ENCODE peak calls at places on chromosomes 7 and 10, in eight cellular contexts. T is osteoblast, M is NAMALWA, X is GM12891, C is fibroblast of mammary gland, V is left cardiac atrium, F is Right ventricle myocardium inferior, Y is midbrain. E is an unnamed sample.

GRCh38 chr10:5553400-5554170 is 28.8 kb downstream of the CALML3 start:
- DNase-seq in T (peak; percentile 38), C (no peak), Y (no peak), M (no peak), F (no peak), X (no peak), V (peak; percentile 14), E (no peak)

GRCh38 chr7:100745184-100745583 is 11.8 kb downstream of the ZAN start:
- DNase-seq in F (no peak), X (no peak), M (no peak), V (peak; percentile 66), T (peak; percentile 62), Y (peak; percentile 50), C (peak; percentile 64), E (no peak)

GRCh38 chr10:17001297-17001744 is 128.3 kb downstream of the CUBN start:
- DNase-seq in F (peak; percentile 76), M (peak; percentile 17), Y (no peak), V (peak; percentile 57), X (no peak), C (peak; percentile 79), T (no peak), E (no peak)

GRCh38 chr10:111077715-111078504 is 1.1 kb downstream of the ADRA2A start:
- DNase-seq in V (peak; percentile 42), Y (no peak), F (no peak), X (no peak), M (no peak), C (no peak), T (peak; percentile 88), E (no peak)

GRCh38 chr10:34751272-34751671 is 63.8 kb downstream of the PARD3 start:
- DNase-seq in C (no peak), V (no peak), M (no peak), X (no peak), F (no peak), T (no peak), Y (no peak), E (no peak)

GRCh38 chr10:89470628-89471027 is 56.3 kb downstream of the IFIT5 start:
- DNase-seq in M (no peak), T (no peak), X (no peak), V (no peak), F (no peak), Y (no peak), C (no peak), E (no peak)

GRCh38 chr7:102433319-102434038 is at the start of gene ORAI2:
- DNase-seq in X (peak; percentile 83), F (peak; percentile 93), Y (peak; percentile 85), V (peak; percentile 88), M (peak; percentile 89), T (peak; percentile 99), C (peak; percentile 43), E (no peak)

GRCh38 chr10:14758994-14759664 is 15.6 kb downstream of the FAM107B start:
- DNase-seq in C (no peak), V (no peak), X (no peak), M (peak; percentile 74), Y (no peak), F (no peak), T (peak; percentile 19), E (no peak)

GRCh38 chr7:105173586-105173985 is 159.6 kb downstream of the KMT2E start:
- DNase-seq in Y (no peak), T (no peak), C (no peak), X (no peak), M (no peak), F (no peak), V (no peak), E (no peak)

GRCh38 chr7:91519241-91520200 is 255.3 kb downstream of the FZD1 start:
- DNase-seq in V (no peak), C (peak; percentile 62), F (no peak), M (no peak), T (peak; percentile 46), Y (no peak), X (no peak), E (no peak)

GRCh38 chr10:71995880-71996597 is 31.8 kb downstream of the CHST3 start:
- DNase-seq in X (no peak), T (peak; percentile 92), C (no peak), Y (no peak), F (peak; percentile 11), M (no peak), V (no peak), E (no peak)

GRCh38 chr10:124259139-124259825 is 159.4 kb downstream of the OAT start:
- DNase-seq in M (peak; percentile 69), Y (no peak), F (no peak), C (no peak), T (peak; percentile 36), V (no peak), X (no peak), E (no peak)

GRCh38 chr10:104925232-104925851 is 284.3 kb downstream of the SORCS3 start:
- DNase-seq in F (no peak), V (peak; percentile 24), M (peak; percentile 64), X (no peak), C (peak; percentile 45), T (no peak), Y (peak; percentile 47), E (peak; percentile 4)

E was measured in HFF-Myc.